ENCODE peak calls at places on chromosomes 16 and 17, in seven cellular contexts. X is lower lobe of right lung, T is cardiac muscle cell, G is mucosa of descending colon, N is HepG2, B is body of pancreas, I is A549. P is an unnamed sample.

GRCh38 chr16:228151-228855 is 946 bp downstream of the LUC7L start:
- DNase-seq in X (no peak), T (peak; percentile 28), G (no peak), N (peak; percentile 10), B (no peak), I (peak; percentile 28), P (peak; percentile 40)

GRCh38 chr16:17026600-17027242 is 444.0 kb downstream of the XYLT1 start:
- DNase-seq in X (no peak), T (no peak), G (no peak), N (no peak), B (peak; percentile 5), I (no peak), P (peak; percentile 48)

GRCh38 chr16:80066805-80067580 is 466.5 kb upstream of the MAF start:
- DNase-seq in X (no peak), T (no peak), G (no peak), N (no peak), B (no peak), I (no peak), P (no peak)

GRCh38 chr16:2149630-2150417 is 1.4 kb downstream of the RAB26 start:
- DNase-seq in X (no peak), T (no peak), G (peak; percentile 59), N (peak; percentile 42), B (peak; percentile 41), I (peak; percentile 73), P (no peak)

GRCh38 chr17:81879121-81879520 is 8.0 kb upstream of the ARHGDIA start:
- DNase-seq in X (no peak), T (no peak), G (no peak), N (no peak), B (no peak), I (no peak), P (no peak)

GRCh38 chr16:85449195-85449884 is 163.8 kb upstream of the GSE1 start:
- DNase-seq in X (no peak), T (no peak), G (peak; percentile 71), N (peak; percentile 61), B (no peak), I (no peak), P (no peak)

GRCh38 chr17:64323774-64324173 is 60.7 kb upstream of the TEX2 start:
- DNase-seq in X (no peak), T (no peak), G (no peak), N (no peak), B (no peak), I (no peak), P (no peak)

GRCh38 chr17:21513012-21513570 is 136.9 kb downstream of the KCNJ12 start:
- DNase-seq in X (peak; percentile 84), T (peak; percentile 90), G (peak; percentile 71), N (peak; percentile 64), B (peak; percentile 78), I (peak; percentile 80), P (peak; percentile 70)

GRCh38 chr17:40909351-40909750 is 24.3 kb upstream of the KRT20 start:
- DNase-seq in X (peak; percentile 83), T (peak; percentile 86), G (peak; percentile 83), N (peak; percentile 92), B (peak; percentile 80), I (peak; percentile 92), P (peak; percentile 94)

GRCh38 chr16:82880361-82880760 is 253.6 kb downstream of the CDH13 start:
- DNase-seq in X (no peak), T (no peak), G (no peak), N (no peak), B (no peak), I (no peak), P (no peak)

GRCh38 chr16:84281077-84281476 is 13.6 kb upstream of the WFDC1 start:
- DNase-seq in X (no peak), T (peak; percentile 31), G (no peak), N (no peak), B (no peak), I (peak; percentile 57), P (no peak)

GRCh38 chr17:57275365-57275764 is 19.0 kb downstream of the MSI2 start:
- DNase-seq in X (no peak), T (no peak), G (no peak), N (no peak), B (no peak), I (no peak), P (no peak)

GRCh38 chr16:3173892-3174617 is 13.9 kb upstream of the OR1F1 start:
- DNase-seq in X (peak; percentile 29), T (peak; percentile 35), G (no peak), N (peak; percentile 65), B (no peak), I (peak; percentile 85), P (no peak)

GRCh38 chr17:67833946-67834631 is 8.8 kb downstream of the BPTF start:
- DNase-seq in X (no peak), T (no peak), G (no peak), N (no peak), B (no peak), I (no peak), P (no peak)

GRCh38 chr17:41060052-41060604 is at the start of gene KRTAP2-3:
- DNase-seq in X (no peak), T (no peak), G (no peak), N (peak; percentile 36), B (no peak), I (peak; percentile 55), P (no peak)

GRCh38 chr17:73155410-73156165 is 9.2 kb upstream of the SSTR2 start:
- DNase-seq in X (no peak), T (no peak), G (no peak), N (no peak), B (no peak), I (no peak), P (no peak)

GRCh38 chr17:62732125-62732524 is 76.0 kb downstream of the MARCHF10 start:
- DNase-seq in X (no peak), T (no peak), G (no peak), N (no peak), B (no peak), I (no peak), P (no peak)

GRCh38 chr17:32909787-32910369 is 18.1 kb upstream of the TMEM98 start:
- DNase-seq in X (no peak), T (peak; percentile 87), G (no peak), N (peak; percentile 71), B (peak; percentile 94), I (peak; percentile 86), P (peak; percentile 93)

GRCh38 chr17:79918581-79919163 is 79.4 kb upstream of the CBX4 start:
- DNase-seq in X (no peak), T (no peak), G (no peak), N (no peak), B (no peak), I (no peak), P (no peak)
- H3K4me1 ChIP-seq in X (peaks cover 13% of the 10 kb centered on the region), T (no peaks in the 10 kb centered on the region), G (peaks cover 33% of the 10 kb centered on the region), N (peaks cover 62% of the 10 kb centered on the region), B (peaks cover 56% of the 10 kb centered on the region), I (peaks cover 35% of the 10 kb centered on the region), P (peaks cover 8% of the 10 kb centered on the region)

DNA sequence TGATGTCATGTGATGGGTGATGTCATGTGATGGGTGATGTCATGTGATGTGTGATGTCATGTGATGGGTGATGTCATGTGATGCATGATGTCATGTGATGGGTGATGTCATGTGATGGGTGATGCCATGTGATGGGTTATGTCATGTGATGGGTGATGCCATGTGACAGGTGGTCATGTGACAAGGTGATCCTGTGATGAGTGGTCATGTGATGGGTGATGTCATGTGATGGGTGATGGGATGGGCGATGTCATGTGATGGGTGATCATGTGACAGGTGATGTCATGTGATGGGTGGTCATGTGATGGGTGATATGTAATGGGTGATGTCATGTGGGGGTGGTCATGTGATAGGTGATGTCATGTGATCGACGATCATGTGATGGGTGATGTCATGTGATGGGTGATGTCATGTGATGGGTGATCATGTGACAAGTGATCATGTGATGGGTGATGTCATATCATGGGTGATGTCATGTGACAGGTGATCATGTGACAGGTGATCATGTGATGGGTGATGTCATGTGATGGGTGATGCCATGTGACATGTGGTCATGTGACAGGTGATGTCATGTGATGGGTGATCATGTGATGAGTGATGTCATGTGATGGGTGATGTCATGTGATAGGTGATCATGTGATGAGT is 17.2 kb downstream of the CD300LB start:
- DNase-seq in X (no peak), T (peak; percentile 40), G (no peak), N (peak; percentile 40), B (peak; percentile 44), I (peak; percentile 87), P (no peak)
- H3K4me3 ChIP-seq in X (no peak overlapping the region), T (no peak overlapping the region), G (no peak overlapping the region), N (no peak overlapping the region), B (no peak overlapping the region), I (no peak overlapping the region), P (no peak overlapping the region)

DNA sequence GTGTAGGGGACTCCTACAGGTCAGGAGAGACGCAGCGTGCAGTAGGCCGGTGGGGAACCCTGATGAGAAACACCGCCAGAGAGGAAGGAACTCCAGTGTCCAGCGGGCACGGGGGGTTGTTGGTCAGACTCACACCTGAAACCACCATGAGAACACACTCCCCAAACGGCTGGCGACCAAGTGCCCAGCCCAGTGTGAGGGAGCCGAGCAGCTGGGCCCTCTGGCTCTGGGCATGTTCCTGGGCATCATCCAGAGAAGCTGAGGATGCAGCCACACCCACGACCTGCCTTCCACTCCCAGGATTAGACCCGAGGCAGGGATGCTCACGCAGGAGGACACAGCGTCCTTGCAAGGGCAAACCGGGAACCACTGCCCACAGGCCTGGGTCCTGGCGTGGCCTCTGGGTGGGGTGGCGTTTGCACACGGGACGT is 108.3 kb upstream of the ZNF750 start:
- DNase-seq in X (peak; percentile 37), T (no peak), G (peak; percentile 31), N (no peak), B (peak; percentile 4), I (no peak), P (no peak)
- H3K9me3 ChIP-seq in X (peaks cover 27% of the 10 kb centered on the region), T (no peaks in the 10 kb centered on the region), G (peaks cover 34% of the 10 kb centered on the region), N (peaks cover 19% of the 10 kb centered on the region), B (no peaks in the 10 kb centered on the region), I (peaks cover 99% of the 10 kb centered on the region), P (no peaks in the 10 kb centered on the region)

GRCh38 chr17:14305785-14306496 is 5.1 kb downstream of the HS3ST3B1 start:
- DNase-seq in X (no peak), T (no peak), G (no peak), N (no peak), B (no peak), I (no peak), P (no peak)

GRCh38 chr17:14303343-14304221 is 2.7 kb downstream of the HS3ST3B1 start:
- DNase-seq in X (no peak), T (peak; percentile 54), G (no peak), N (no peak), B (no peak), I (no peak), P (no peak)

GRCh38 chr17:14304222-14304844 is 3.5 kb downstream of the HS3ST3B1 start:
- DNase-seq in X (no peak), T (no peak), G (no peak), N (no peak), B (no peak), I (no peak), P (no peak)

GRCh38 chr17:14306602-14307001 is 5.7 kb downstream of the HS3ST3B1 start:
- DNase-seq in X (no peak), T (no peak), G (no peak), N (no peak), B (no peak), I (no peak), P (no peak)

GRCh38 chr17:14304876-14305636 is 4.2 kb downstream of the HS3ST3B1 start:
- DNase-seq in X (no peak), T (no peak), G (no peak), N (peak; percentile 62), B (no peak), I (no peak), P (no peak)
- H3K4me1 ChIP-seq in X (peaks cover 43% of the 10 kb centered on the region), T (no peaks in the 10 kb centered on the region), G (peaks cover 34% of the 10 kb centered on the region), N (peaks cover 31% of the 10 kb centered on the region), B (peaks cover 53% of the 10 kb centered on the region), I (peaks cover 17% of the 10 kb centered on the region), P (no peaks in the 10 kb centered on the region)

DNA sequence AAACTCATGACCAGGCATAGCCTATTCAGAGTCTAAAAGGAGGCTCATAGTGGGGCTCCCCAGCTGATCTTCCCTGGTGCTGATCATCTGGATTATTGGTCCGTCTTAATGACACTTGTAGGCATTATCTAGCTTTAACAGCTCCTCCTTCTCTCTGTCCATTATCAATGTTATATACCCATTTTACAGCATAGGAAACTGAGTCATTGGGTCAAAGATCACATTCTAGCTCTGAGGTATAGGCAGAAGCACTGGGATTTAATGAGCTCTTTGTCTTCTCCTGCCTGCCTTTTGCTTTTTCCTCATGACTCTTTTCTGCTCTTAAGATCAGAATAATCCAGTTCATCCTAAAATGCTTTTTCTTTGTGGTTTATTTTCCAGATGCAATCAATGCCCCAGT is 756 bp downstream of the CCL2 start:
- DNase-seq in X (no peak), T (no peak), G (no peak), N (no peak), B (no peak), I (no peak), P (no peak)
- H3K4me3 ChIP-seq in X (peak overlapping the region; percentile 51), T (no peak overlapping the region), G (no peak overlapping the region), N (no peak overlapping the region), B (no peak overlapping the region), I (peak overlapping the region; percentile 40), P (no peak overlapping the region)